ENCODE peak calls at places on chromosomes 12 and 14, in eight cellular contexts. G is astrocyte, H is BJ, F is mesothelial cell of epicardium, N is fibroblast of pulmonary artery, R is natural killer cell, S is lung, M is WTC11. O is an unnamed sample.

GRCh38 chr12:64085996-64086395 is 136.1 kb downstream of the KICS2 start:
- DNase-seq in N (no peak), H (no peak), M (no peak), S (no peak), R (no peak), F (no peak), G (no peak), O (no peak)

GRCh38 chr14:55858604-55859003 is 259.6 kb upstream of the PELI2 start:
- DNase-seq in F (no peak), G (no peak), N (no peak), M (no peak), R (no peak), S (no peak), H (no peak), O (no peak)

GRCh38 chr12:2963760-2964292 is 4.6 kb downstream of the TEAD4 start:
- DNase-seq in N (peak; percentile 40), R (no peak), F (no peak), M (peak; percentile 57), S (no peak), G (peak; percentile 31), H (no peak), O (no peak)

GRCh38 chr12:2126676-2127406 is 74.1 kb downstream of the CACNA1C start:
- DNase-seq in R (no peak), G (no peak), M (no peak), S (no peak), N (no peak), H (no peak), F (no peak), O (no peak)

GRCh38 chr12:110741795-110742717 is 635 bp downstream of the PPP1CC start:
- DNase-seq in S (no peak), N (peak; percentile 36), G (no peak), H (no peak), F (peak; percentile 57), R (no peak), M (peak; percentile 32), O (no peak)

GRCh38 chr14:51533160-51533559 is 118.5 kb upstream of the FRMD6 start:
- DNase-seq in G (peak; percentile 72), F (no peak), R (no peak), S (no peak), M (no peak), N (no peak), H (peak; percentile 93), O (no peak)

GRCh38 chr14:50452979-50453705 is 56.5 kb upstream of the CDKL1 start:
- DNase-seq in N (peak; percentile 89), H (peak; percentile 16), G (peak; percentile 84), R (no peak), S (no peak), F (no peak), M (no peak), O (no peak)

GRCh38 chr12:11863478-11863906 is 207.2 kb upstream of the BCL2L14 start:
- DNase-seq in S (no peak), N (peak; percentile 52), M (no peak), R (no peak), H (no peak), G (peak; percentile 42), F (no peak), O (no peak)

GRCh38 chr12:72747460-72747859 is 475.3 kb downstream of the TRHDE start:
- DNase-seq in S (no peak), F (no peak), N (peak; percentile 28), G (no peak), R (no peak), M (no peak), H (no peak), O (no peak)

GRCh38 chr14:104223101-104223809 is 84.9 kb downstream of the KIF26A start:
- DNase-seq in N (no peak), S (no peak), M (peak; percentile 25), G (no peak), H (no peak), R (no peak), F (no peak), O (peak; percentile 80)

GRCh38 chr12:131061041-131061806 is 107.5 kb downstream of the ADGRD1 start:
- DNase-seq in F (no peak), S (no peak), G (no peak), M (no peak), R (no peak), N (no peak), H (no peak), O (no peak)

GRCh38 chr12:5428332-5429221 is 3.3 kb upstream of the NTF3 start:
- DNase-seq in S (no peak), G (no peak), F (no peak), N (peak; percentile 54), H (no peak), M (peak; percentile 52), R (no peak), O (no peak)

GRCh38 chr14:105537580-105538474 is 11.4 kb downstream of the TMEM121 start:
- DNase-seq in N (no peak), F (no peak), M (peak; percentile 73), H (no peak), G (no peak), S (peak; percentile 59), R (peak; percentile 69), O (peak; percentile 84)

GRCh38 chr14:100788517-100789365 is 37.2 kb upstream of the MEG3 start:
- DNase-seq in G (no peak), N (no peak), S (no peak), M (no peak), H (no peak), R (no peak), F (no peak), O (no peak)

GRCh38 chr14:104723651-104724406 is at the start of gene ADSS1:
- DNase-seq in S (peak; percentile 65), H (no peak), M (peak; percentile 66), N (peak; percentile 32), F (no peak), G (no peak), R (peak; percentile 68), O (peak; percentile 92)

GRCh38 chr14:81170829-81171195 is 49.9 kb downstream of the GTF2A1 start:
- DNase-seq in H (no peak), G (no peak), M (no peak), R (no peak), S (no peak), F (no peak), N (no peak), O (no peak)

GRCh38 chr14:38107216-38107631 is 100.5 kb upstream of the SSTR1 start:
- DNase-seq in N (no peak), M (no peak), G (no peak), S (no peak), R (no peak), H (no peak), F (no peak), O (no peak)

GRCh38 chr12:7907009-7907408 is 29.0 kb downstream of the SLC2A3 start:
- DNase-seq in H (no peak), N (peak; percentile 43), G (peak; percentile 31), F (no peak), M (peak; percentile 72), R (no peak), S (no peak), O (no peak)
- TF ChIP-seq CTCF in H (peak; percentile 36), N (peak; percentile 39), G (peak; percentile 52), F (no peak), M (no peak), R (no peak), S (no peak), O (peak; percentile 38)

GRCh38 chr14:20681348-20682126 is 2.8 kb upstream of the RNASE4 start:
- DNase-seq in H (no peak), R (peak; percentile 85), S (peak; percentile 88), F (peak; percentile 46), G (peak; percentile 83), M (peak; percentile 88), N (peak; percentile 92), O (no peak)

GRCh38 chr14:20682127-20682434 is 2.3 kb upstream of the RNASE4 start:
- DNase-seq in R (no peak), S (no peak), M (no peak), G (no peak), N (no peak), H (no peak), F (no peak), O (no peak)

GRCh38 chr14:20683125-20683895 is 1.1 kb upstream of the RNASE4 start:
- DNase-seq in R (peak; percentile 73), S (peak; percentile 76), M (peak; percentile 83), G (peak; percentile 82), F (peak; percentile 43), N (peak; percentile 94), H (peak; percentile 73), O (no peak)

GRCh38 chr14:20683896-20684661 is at the start of gene RNASE4:
- DNase-seq in G (peak; percentile 87), S (peak; percentile 86), F (peak; percentile 43), R (peak; percentile 84), H (no peak), N (peak; percentile 89), M (peak; percentile 82), O (no peak)

DNA sequence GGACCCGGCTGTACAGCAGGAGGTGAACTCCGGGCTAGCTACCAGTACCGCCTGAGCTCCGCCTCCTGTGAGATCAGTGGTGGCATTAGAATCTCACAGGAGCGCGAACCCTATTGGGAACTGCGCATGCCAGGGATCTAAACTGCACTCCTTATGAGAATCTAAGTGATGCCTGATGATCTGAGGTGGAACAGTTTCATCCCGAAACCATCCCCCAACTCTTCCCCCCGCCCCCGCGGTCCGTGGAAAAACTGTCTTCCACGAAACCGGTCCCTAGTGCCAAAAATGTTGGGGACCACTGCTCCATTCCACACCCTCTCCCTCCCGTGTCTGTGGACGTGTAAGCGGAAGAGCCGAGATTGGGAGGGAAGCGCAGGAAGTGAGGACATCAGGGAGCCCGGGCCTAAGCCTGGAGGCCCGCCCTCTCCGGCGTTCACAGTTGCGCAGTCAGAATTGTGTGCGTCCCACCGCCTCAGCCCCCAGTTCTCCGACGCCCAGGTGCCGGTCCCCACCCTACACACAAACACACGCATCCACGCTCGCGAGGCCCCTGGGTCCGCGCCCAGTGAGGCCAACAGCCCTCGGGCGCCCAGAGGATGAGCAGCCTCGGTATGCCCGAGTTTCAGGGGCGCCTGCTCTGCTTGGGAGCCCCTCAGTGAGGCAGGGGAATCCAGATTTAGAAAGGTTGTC is 1.8 kb upstream of the RNASE4 start:
- DNase-seq in M (peak; percentile 73), H (no peak), G (peak; percentile 92), S (peak; percentile 85), R (peak; percentile 68), N (peak; percentile 93), F (peak; percentile 59), O (no peak)
- TF ChIP-seq CTCF in M (no peak), H (peak; percentile 13), G (no peak), S (no peak), R (no peak), N (no peak), F (no peak), O (no peak)

DNA sequence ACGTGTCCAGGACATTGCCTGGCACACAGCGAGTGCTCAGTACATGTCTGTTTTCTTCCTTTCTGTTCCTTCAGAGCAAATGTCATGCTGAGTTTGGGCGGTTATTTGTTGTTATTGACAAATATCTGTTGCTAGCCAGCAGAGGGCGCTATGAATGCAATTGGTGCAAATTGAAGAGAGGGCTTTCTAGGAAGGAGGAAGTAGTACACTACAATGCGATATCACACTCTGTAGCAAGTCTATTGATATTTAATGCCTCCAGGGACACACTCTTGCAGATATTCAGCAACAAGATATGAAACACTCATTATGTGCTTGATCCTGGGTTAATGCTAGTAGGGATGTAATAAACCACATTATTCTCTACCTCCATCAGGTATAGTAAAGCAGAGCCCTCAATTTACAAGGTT is 267.3 kb upstream of the SRRM4 start:
- DNase-seq in M (peak; percentile 74), H (no peak), R (no peak), G (no peak), F (no peak), N (no peak), S (no peak), O (no peak)
- TF ChIP-seq CTCF in M (peak; percentile 75), H (no peak), R (no peak), G (no peak), F (peak; percentile 57), N (no peak), S (no peak), O (peak; percentile 69)

GRCh38 chr12:54631988-54632728 is 2.5 kb downstream of the LACRT start:
- DNase-seq in M (peak; percentile 33), F (no peak), G (no peak), N (no peak), R (no peak), S (no peak), H (no peak), O (no peak)
- TF ChIP-seq CTCF in M (peak; percentile 9), F (no peak), G (no peak), N (no peak), R (no peak), S (no peak), H (no peak), O (no peak)

O was measured in D721Med.